ENCODE peak calls at places on chromosomes 2 and 18, in ten cellular contexts. H, Z, F, V, G, O, U, J, S and N are unnamed samples.

GRCh38 chr2:70907130-70907756 is 28.5 kb upstream of the ATP6V1B1 start:
- DNase-seq in H (no peak), Z (no peak), F (no peak), V (no peak), G (no peak), O (no peak), U (peak; percentile 44), J (no peak), S (no peak), N (no peak)

GRCh38 chr2:3451926-3452671 is 67.2 kb downstream of the ADI1 start:
- DNase-seq in H (peak; percentile 95), Z (no peak), F (no peak), V (no peak), G (no peak), O (no peak), U (no peak), J (no peak), S (no peak), N (no peak)

GRCh38 chr2:16653799-16654198 is 11.8 kb downstream of the CYRIA start:
- DNase-seq in H (no peak), Z (peak; percentile 53), F (no peak), V (no peak), G (no peak), O (no peak), U (peak; percentile 63), J (no peak), S (no peak), N (no peak)

GRCh38 chr2:84516234-84516986 is at the start of gene DNAH6:
- DNase-seq in H (peak; percentile 96), Z (peak; percentile 91), F (peak; percentile 90), V (peak; percentile 92), G (peak; percentile 90), O (peak; percentile 97), U (peak; percentile 94), J (peak; percentile 93), S (peak; percentile 66), N (peak; percentile 77)

GRCh38 chr2:18762667-18763066 is 173.3 kb upstream of the NT5C1B start:
- DNase-seq in H (no peak), Z (no peak), F (no peak), V (no peak), G (no peak), O (no peak), U (no peak), J (no peak), S (no peak), N (no peak)

GRCh38 chr2:42494434-42495233 is 852 bp upstream of the KCNG3 start:
- DNase-seq in H (peak; percentile 76), Z (peak; percentile 87), F (peak; percentile 73), V (peak; percentile 83), G (peak; percentile 91), O (peak; percentile 80), U (peak; percentile 89), J (peak; percentile 70), S (peak; percentile 82), N (peak; percentile 42)

GRCh38 chr2:117776888-117777287 is 37.6 kb upstream of the DDX18 start:
- DNase-seq in H (no peak), Z (no peak), F (no peak), V (no peak), G (no peak), O (no peak), U (no peak), J (no peak), S (no peak), N (no peak)

GRCh38 chr2:239249781-239250180 is 151.0 kb downstream of the HDAC4 start:
- DNase-seq in H (no peak), Z (peak; percentile 70), F (no peak), V (peak; percentile 87), G (no peak), O (peak; percentile 95), U (peak; percentile 76), J (no peak), S (no peak), N (peak; percentile 52)

GRCh38 chr18:35671952-35672603 is 90.5 kb downstream of the GALNT1 start:
- DNase-seq in H (no peak), Z (no peak), F (no peak), V (no peak), G (no peak), O (no peak), U (no peak), J (no peak), S (no peak), N (no peak)

GRCh38 chr2:237927986-237928385 is 38.8 kb upstream of the UBE2F start:
- DNase-seq in H (no peak), Z (no peak), F (no peak), V (no peak), G (no peak), O (no peak), U (no peak), J (no peak), S (no peak), N (no peak)

GRCh38 chr2:218027426-218028188 is 24.8 kb upstream of the TNS1 start:
- DNase-seq in H (no peak), Z (no peak), F (no peak), V (no peak), G (no peak), O (peak; percentile 50), U (peak; percentile 36), J (no peak), S (no peak), N (no peak)

GRCh38 chr2:27150639-27151230 is 1.9 kb downstream of the TCF23 start:
- DNase-seq in H (no peak), Z (no peak), F (no peak), V (peak; percentile 21), G (no peak), O (no peak), U (no peak), J (no peak), S (no peak), N (no peak)
- H3K4me1 ChIP-seq in H (no peaks in the 10 kb centered on the region), Z (no peaks in the 10 kb centered on the region), F (no peaks in the 10 kb centered on the region), V (no peaks in the 10 kb centered on the region), G (peaks cover 8% of the 10 kb centered on the region), O (no peaks in the 10 kb centered on the region), U (no peaks in the 10 kb centered on the region), J (no peaks in the 10 kb centered on the region), S (no peaks in the 10 kb centered on the region), N (no peaks in the 10 kb centered on the region)

GRCh38 chr18:2096581-2096980 is 474.7 kb downstream of the METTL4 start:
- DNase-seq in H (no peak), Z (no peak), F (no peak), V (no peak), G (no peak), O (no peak), U (no peak), J (no peak), S (no peak), N (no peak)

GRCh38 chr18:2100694-2101213 is 470.6 kb downstream of the METTL4 start:
- DNase-seq in H (no peak), Z (no peak), F (no peak), V (no peak), G (no peak), O (no peak), U (no peak), J (no peak), S (no peak), N (no peak)

GRCh38 chr18:2103299-2103698 is 468.0 kb downstream of the METTL4 start:
- DNase-seq in H (no peak), Z (no peak), F (no peak), V (no peak), G (no peak), O (no peak), U (no peak), J (no peak), S (no peak), N (no peak)

GRCh38 chr18:2104620-2105462 is 466.5 kb downstream of the METTL4 start:
- DNase-seq in H (peak; percentile 12), Z (peak; percentile 42), F (no peak), V (peak; percentile 80), G (peak; percentile 42), O (no peak), U (peak; percentile 63), J (no peak), S (peak; percentile 31), N (no peak)

DNA sequence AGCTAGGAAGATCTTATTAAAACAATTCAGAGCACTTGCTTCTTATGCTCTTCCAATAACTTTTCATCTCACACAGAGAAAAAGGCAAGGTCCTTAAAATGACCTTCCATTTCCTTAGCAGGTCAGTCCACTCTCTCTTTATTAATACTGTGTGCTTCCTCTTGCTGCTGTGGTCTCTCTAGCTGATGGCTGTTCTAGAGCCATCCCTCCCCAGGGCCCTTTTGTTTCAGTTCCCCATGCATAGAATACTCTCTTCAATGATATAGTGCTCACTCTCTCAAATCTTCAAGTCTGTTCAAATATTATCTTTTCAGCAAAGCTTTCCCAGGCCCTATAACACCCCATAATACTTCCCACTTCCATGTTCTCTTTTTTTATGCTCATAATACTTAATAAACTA is 469.3 kb downstream of the METTL4 start:
- DNase-seq in H (no peak), Z (no peak), F (no peak), V (no peak), G (no peak), O (no peak), U (no peak), J (no peak), S (no peak), N (no peak)
- TF ChIP-seq CTCF in H (no peak), Z (no peak), F (no peak), V (no peak), G (no peak), O (no peak), U (no peak), J (no peak), S (no peak), N (no peak)

GRCh38 chr2:11829947-11830707 is 83.7 kb downstream of the LPIN1 start:
- DNase-seq in H (peak; percentile 83), Z (peak; percentile 50), F (peak; percentile 64), V (peak; percentile 86), G (peak; percentile 79), O (peak; percentile 84), U (peak; percentile 63), J (peak; percentile 68), S (peak; percentile 90), N (peak; percentile 69)
- TF ChIP-seq POLR2A in H (no peak), Z (no peak), F (no peak), V (no peak), G (peak; percentile 14), O (no peak), U (no peak), J (no peak), S (peak; percentile 35), N (no peak)

GRCh38 chr18:23232331-23232730 is 97.0 kb downstream of the CABLES1 start:
- DNase-seq in H (no peak), Z (no peak), F (no peak), V (no peak), G (no peak), O (no peak), U (no peak), J (no peak), S (no peak), N (no peak)

GRCh38 chr18:23236876-23237468 is 101.7 kb downstream of the CABLES1 start:
- DNase-seq in H (no peak), Z (no peak), F (no peak), V (peak; percentile 70), G (no peak), O (no peak), U (no peak), J (no peak), S (no peak), N (no peak)

GRCh38 chr18:23235336-23235735 is 100.1 kb downstream of the CABLES1 start:
- DNase-seq in H (no peak), Z (no peak), F (no peak), V (peak; percentile 35), G (no peak), O (no peak), U (no peak), J (no peak), S (no peak), N (no peak)

GRCh38 chr18:23235860-23236259 is 100.6 kb downstream of the CABLES1 start:
- DNase-seq in H (no peak), Z (no peak), F (no peak), V (peak; percentile 62), G (no peak), O (no peak), U (no peak), J (no peak), S (no peak), N (no peak)

GRCh38 chr18:23234619-23235018 is 99.3 kb downstream of the CABLES1 start:
- DNase-seq in H (no peak), Z (no peak), F (no peak), V (no peak), G (no peak), O (no peak), U (no peak), J (no peak), S (no peak), N (no peak)
- H3K4me1 ChIP-seq in H (peaks cover 33% of the 10 kb centered on the region), Z (peaks cover 28% of the 10 kb centered on the region), F (peaks cover 17% of the 10 kb centered on the region), V (peaks cover 54% of the 10 kb centered on the region), G (no peaks in the 10 kb centered on the region), O (peaks cover 20% of the 10 kb centered on the region), U (no peaks in the 10 kb centered on the region), J (peaks cover 13% of the 10 kb centered on the region), S (peaks cover 2% of the 10 kb centered on the region), N (no peaks in the 10 kb centered on the region)